ENCODE peak calls at places on chromosomes 6 and 20, in seven cellular contexts. One of them, this sample, is unnamed.

GRCh38 chr6:79803917-79804316 is 143.4 kb downstream of the ELOVL4 start:
- DNase-seq in IMR-90: no peak
- DNase-seq in A172: no peak
- DNase-seq in non-pigmented ciliary epithelial cell: no peak
- DNase-seq in GM12864: no peak
- DNase-seq in NAMALWA: no peak
- DNase-seq in Daoy: no peak
- DNase-seq in this sample: no peak

GRCh38 chr20:36888880-36889516 is 13.1 kb downstream of the TLDC2 start:
- DNase-seq in IMR-90: no peak
- DNase-seq in non-pigmented ciliary epithelial cell: no peak
- DNase-seq in GM12864: no peak
- DNase-seq in A172: no peak
- DNase-seq in Daoy: no peak
- DNase-seq in NAMALWA: no peak
- DNase-seq in this sample: peak; percentile 64

GRCh38 chr6:113924199-113924791 is 46.7 kb downstream of the HDAC2 start:
- DNase-seq in Daoy: no peak
- DNase-seq in non-pigmented ciliary epithelial cell: no peak
- DNase-seq in A172: no peak
- DNase-seq in GM12864: no peak
- DNase-seq in NAMALWA: no peak
- DNase-seq in IMR-90: peak; percentile 16
- DNase-seq in this sample: no peak

GRCh38 chr6:26233608-26234420 is 131.2 kb upstream of the BTN3A2 start:
- DNase-seq in NAMALWA: peak; percentile 89
- DNase-seq in A172: no peak
- DNase-seq in IMR-90: peak; percentile 63
- DNase-seq in non-pigmented ciliary epithelial cell: no peak
- DNase-seq in Daoy: peak; percentile 50
- DNase-seq in GM12864: peak; percentile 76
- DNase-seq in this sample: no peak

GRCh38 chr20:1900321-1900791 is 5.1 kb downstream of the SIRPA start:
- DNase-seq in IMR-90: peak; percentile 80
- DNase-seq in GM12864: no peak
- DNase-seq in non-pigmented ciliary epithelial cell: no peak
- DNase-seq in A172: peak; percentile 81
- DNase-seq in Daoy: peak; percentile 72
- DNase-seq in NAMALWA: peak; percentile 72
- DNase-seq in this sample: no peak

GRCh38 chr6:119880840-119881239 is 531.3 kb upstream of the MAN1A1 start:
- DNase-seq in IMR-90: no peak
- DNase-seq in NAMALWA: no peak
- DNase-seq in non-pigmented ciliary epithelial cell: no peak
- DNase-seq in Daoy: no peak
- DNase-seq in A172: no peak
- DNase-seq in GM12864: no peak
- DNase-seq in this sample: no peak

GRCh38 chr20:50425076-50425475 is 85.1 kb upstream of the PTPN1 start:
- DNase-seq in NAMALWA: peak; percentile 85
- DNase-seq in IMR-90: no peak
- DNase-seq in GM12864: no peak
- DNase-seq in Daoy: no peak
- DNase-seq in A172: peak; percentile 59
- DNase-seq in non-pigmented ciliary epithelial cell: no peak
- DNase-seq in this sample: no peak

GRCh38 chr6:127737009-127737486 is 160.1 kb downstream of the C6orf58 start:
- DNase-seq in A172: peak; percentile 76
- DNase-seq in GM12864: peak; percentile 21
- DNase-seq in IMR-90: peak; percentile 73
- DNase-seq in Daoy: peak; percentile 61
- DNase-seq in NAMALWA: peak; percentile 75
- DNase-seq in non-pigmented ciliary epithelial cell: peak; percentile 53
- DNase-seq in this sample: no peak

GRCh38 chr20:38935285-38935684 is 9.1 kb downstream of the FAM83D start:
- DNase-seq in GM12864: no peak
- DNase-seq in NAMALWA: peak; percentile 32
- DNase-seq in non-pigmented ciliary epithelial cell: no peak
- DNase-seq in A172: peak; percentile 13
- DNase-seq in Daoy: no peak
- DNase-seq in IMR-90: no peak
- DNase-seq in this sample: no peak

GRCh38 chr20:23826541-23827018 is at the start of gene CST2:
- DNase-seq in NAMALWA: no peak
- DNase-seq in Daoy: no peak
- DNase-seq in A172: peak; percentile 60
- DNase-seq in IMR-90: no peak
- DNase-seq in non-pigmented ciliary epithelial cell: no peak
- DNase-seq in GM12864: no peak
- DNase-seq in this sample: no peak

GRCh38 chr6:170135041-170135440 is 155.8 kb downstream of the DLL1 start:
- DNase-seq in A172: no peak
- DNase-seq in non-pigmented ciliary epithelial cell: no peak
- DNase-seq in IMR-90: no peak
- DNase-seq in GM12864: no peak
- DNase-seq in NAMALWA: no peak
- DNase-seq in Daoy: no peak
- DNase-seq in this sample: peak; percentile 40

GRCh38 chr6:157528931-157529653 is 148.1 kb downstream of the ZDHHC14 start:
- DNase-seq in IMR-90: no peak
- DNase-seq in A172: no peak
- DNase-seq in GM12864: no peak
- DNase-seq in Daoy: peak; percentile 52
- DNase-seq in non-pigmented ciliary epithelial cell: no peak
- DNase-seq in NAMALWA: peak; percentile 24
- DNase-seq in this sample: no peak

GRCh38 chr6:112282217-112282616 is 27.9 kb upstream of the LAMA4 start:
- DNase-seq in IMR-90: peak; percentile 97
- DNase-seq in NAMALWA: no peak
- DNase-seq in Daoy: peak; percentile 84
- DNase-seq in A172: peak; percentile 50
- DNase-seq in GM12864: no peak
- DNase-seq in non-pigmented ciliary epithelial cell: peak; percentile 63
- DNase-seq in this sample: no peak

This sample was measured in upper lobe of right lung.